ENCODE peak calls at places on chromosomes 1 and 21, in five cellular contexts. U is ovary, R is heart right ventricle, X is H1, Y is fibroblast of lung. Z is an unnamed sample.

GRCh38 chr1:175179837-175180590 is 12.6 kb downstream of the KIAA0040 start:
- DNase-seq in Y (no peak), U (no peak), R (no peak), X (no peak), Z (no peak)

GRCh38 chr21:37631319-37632117 is 264.9 kb downstream of the DYRK1A start:
- DNase-seq in R (no peak), X (peak; percentile 58), Y (no peak), U (no peak), Z (peak; percentile 48)

GRCh38 chr1:165631403-165632151 is 543 bp downstream of the MGST3 start:
- DNase-seq in R (peak; percentile 42), U (peak; percentile 35), Y (peak; percentile 83), X (peak; percentile 66), Z (peak; percentile 51)

GRCh38 chr1:54558434-54559030 is 10.5 kb downstream of the ACOT11 start:
- DNase-seq in R (no peak), Y (no peak), U (no peak), X (no peak), Z (no peak)

GRCh38 chr1:118788372-118788955 is 199.7 kb downstream of the TBX15 start:
- DNase-seq in Y (peak; percentile 1), R (no peak), U (no peak), X (no peak), Z (no peak)

GRCh38 chr1:198597690-198598430 is 41.0 kb upstream of the PTPRC start:
- DNase-seq in X (no peak), U (no peak), Y (no peak), R (no peak), Z (no peak)

GRCh38 chr1:24236170-24237045 is 49.3 kb upstream of the IFNLR1 start:
- DNase-seq in Y (peak; percentile 65), X (peak; percentile 51), R (no peak), U (no peak), Z (peak; percentile 7)

GRCh38 chr1:217495249-217495648 is 135.6 kb downstream of the GPATCH2 start:
- DNase-seq in X (no peak), Y (no peak), U (no peak), R (no peak), Z (no peak)

GRCh38 chr1:152190589-152190988 is 31.6 kb upstream of the RPTN start:
- DNase-seq in X (no peak), U (no peak), Y (peak; percentile 36), R (no peak), Z (no peak)

GRCh38 chr1:12166834-12167492 is at the start of gene TNFRSF1B:
- DNase-seq in Y (no peak), X (peak; percentile 85), U (peak; percentile 72), R (peak; percentile 82), Z (peak; percentile 56)

GRCh38 chr1:99639408-99639807 is 6.5 kb upstream of the PALMD start:
- DNase-seq in Y (no peak), X (no peak), R (no peak), U (no peak), Z (no peak)

GRCh38 chr1:203652718-203653461 is 26.3 kb downstream of the ATP2B4 start:
- DNase-seq in U (no peak), X (no peak), Y (no peak), R (no peak), Z (no peak)

GRCh38 chr1:65108025-65108692 is 39.8 kb upstream of the AK4 start:
- DNase-seq in X (no peak), R (no peak), Y (no peak), U (no peak), Z (peak; percentile 51)

GRCh38 chr1:26724938-26725337 is 29.1 kb downstream of the ARID1A start:
- DNase-seq in X (no peak), Y (no peak), U (no peak), R (no peak), Z (no peak)
- H3K4me3 ChIP-seq in X (peak overlapping the region; percentile 10), Y (no peak overlapping the region), U (no peak overlapping the region), R (no peak overlapping the region), Z (no peak overlapping the region)

GRCh38 chr1:101033017-101033416 is 7.4 kb upstream of the DPH5 start:
- DNase-seq in R (no peak), X (no peak), U (no peak), Y (no peak), Z (no peak)
- H3K27me3 ChIP-seq in R (no peaks in the 10 kb centered on the region), X (no peaks in the 10 kb centered on the region), U (no peaks in the 10 kb centered on the region), Y (no peaks in the 10 kb centered on the region), Z (no peaks in the 10 kb centered on the region)

GRCh38 chr1:2937805-2938204 is 83.5 kb upstream of the ACTRT2 start:
- DNase-seq in R (no peak), Y (no peak), X (no peak), U (no peak), Z (no peak)
- H3K9me3 ChIP-seq in R (no peaks in the 10 kb centered on the region), Y (peaks cover 4% of the 10 kb centered on the region), X (peaks cover 98% of the 10 kb centered on the region), U (no peaks in the 10 kb centered on the region), Z (no peaks in the 10 kb centered on the region)

GRCh38 chr1:14923400-14924011 is 230.0 kb upstream of the TMEM51 start:
- DNase-seq in X (no peak), Y (no peak), U (no peak), R (no peak), Z (no peak)
- H3K4me3 ChIP-seq in X (peak overlapping the region; percentile 11), Y (no peak overlapping the region), U (peak overlapping the region; percentile 67), R (peak overlapping the region; percentile 25), Z (no peak overlapping the region)

GRCh38 chr1:29711582-29712274 is 475.4 kb downstream of the PTPRU start:
- DNase-seq in U (no peak), X (no peak), Y (peak; percentile 60), R (no peak), Z (no peak)

GRCh38 chr1:29709711-29710169 is 473.4 kb downstream of the PTPRU start:
- DNase-seq in R (no peak), X (no peak), U (no peak), Y (peak; percentile 49), Z (no peak)

GRCh38 chr1:29712275-29712633 is 475.9 kb downstream of the PTPRU start:
- DNase-seq in U (no peak), X (no peak), Y (no peak), R (no peak), Z (no peak)

GRCh38 chr1:29713857-29714256 is 477.5 kb downstream of the PTPRU start:
- DNase-seq in R (no peak), U (no peak), X (no peak), Y (peak; percentile 14), Z (no peak)

GRCh38 chr1:29712801-29713200 is 476.5 kb downstream of the PTPRU start:
- DNase-seq in X (no peak), R (no peak), U (no peak), Y (no peak), Z (no peak)
- H3K27me3 ChIP-seq in X (no peaks in the 10 kb centered on the region), R (no peaks in the 10 kb centered on the region), U (no peaks in the 10 kb centered on the region), Y (no peaks in the 10 kb centered on the region), Z (no peaks in the 10 kb centered on the region)

GRCh38 chr21:41576010-41576615 is 68.2 kb upstream of the TMPRSS2 start:
- DNase-seq in U (no peak), X (no peak), R (no peak), Y (no peak), Z (peak; percentile 65)

GRCh38 chr21:41578083-41578482 is 70.1 kb upstream of the TMPRSS2 start:
- DNase-seq in X (no peak), U (no peak), Y (no peak), R (no peak), Z (no peak)

GRCh38 chr21:41571938-41572510 is 64.1 kb upstream of the TMPRSS2 start:
- DNase-seq in Y (no peak), U (no peak), R (no peak), X (no peak), Z (no peak)

GRCh38 chr21:41570791-41571355 is 62.9 kb upstream of the TMPRSS2 start:
- DNase-seq in X (no peak), Y (no peak), R (no peak), U (no peak), Z (no peak)

GRCh38 chr21:41573902-41574690 is 66.1 kb upstream of the TMPRSS2 start:
- DNase-seq in Y (no peak), R (no peak), X (no peak), U (no peak), Z (no peak)
- H3K9me3 ChIP-seq in Y (no peaks in the 10 kb centered on the region), R (no peaks in the 10 kb centered on the region), X (peaks cover 10% of the 10 kb centered on the region), U (no peaks in the 10 kb centered on the region), Z (no peaks in the 10 kb centered on the region)

DNA sequence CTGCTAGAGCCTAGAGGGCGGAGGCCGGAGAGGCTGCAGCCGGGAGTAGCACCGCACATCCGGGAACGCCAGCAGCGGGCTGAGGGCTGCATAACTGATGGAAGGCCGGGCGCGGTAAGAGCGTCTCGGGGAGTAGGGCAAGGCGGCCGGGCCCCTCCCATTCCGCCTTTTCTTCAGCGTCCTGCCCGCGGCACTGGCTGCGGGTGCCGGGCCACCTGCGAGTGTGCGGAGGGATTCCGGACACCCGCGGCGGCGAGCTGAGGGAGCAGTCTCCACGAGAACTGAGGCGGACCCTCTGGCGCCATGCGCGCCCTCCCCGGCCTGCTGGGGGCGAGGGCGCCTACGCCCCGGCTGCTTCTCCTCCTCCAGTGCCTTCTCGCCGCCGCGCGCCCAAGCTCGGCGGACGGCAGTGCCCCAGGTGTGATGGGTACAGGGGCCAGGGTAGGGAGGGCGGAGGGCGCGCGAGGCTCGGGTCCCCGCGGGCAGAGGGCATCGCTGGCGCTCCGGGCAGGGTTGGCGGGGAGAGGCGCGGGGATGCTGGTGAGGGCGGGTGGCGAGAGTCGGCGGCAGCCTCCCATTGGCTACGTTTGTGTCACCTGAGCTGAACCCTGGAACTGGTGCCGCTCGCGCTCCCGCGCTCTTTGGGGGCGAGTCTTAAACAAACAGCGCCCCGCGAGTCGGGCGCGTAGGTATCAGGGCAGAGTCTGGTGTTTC is 334.4 kb downstream of the SRGAP2C start:
- DNase-seq in U (no peak), Y (peak; percentile 5), R (peak; percentile 53), X (peak; percentile 88), Z (peak; percentile 49)
- H3K4me3 ChIP-seq in U (no peak overlapping the region), Y (no peak overlapping the region), R (peak overlapping the region; percentile 45), X (peak overlapping the region; percentile 46), Z (peak overlapping the region; percentile 35)

GRCh38 chr1:205578780-205579571 is 52.8 kb downstream of the ELK4 start:
- DNase-seq in Y (no peak), U (no peak), R (no peak), X (no peak), Z (no peak)

GRCh38 chr1:205576011-205576410 is 55.8 kb downstream of the ELK4 start:
- DNase-seq in R (no peak), X (peak; percentile 37), Y (no peak), U (no peak), Z (peak; percentile 50)

GRCh38 chr1:205576805-205577761 is 54.7 kb downstream of the ELK4 start:
- DNase-seq in R (no peak), Y (no peak), X (no peak), U (no peak), Z (no peak)

GRCh38 chr1:205579711-205580110 is 52.1 kb downstream of the ELK4 start:
- DNase-seq in R (no peak), X (no peak), U (no peak), Y (no peak), Z (no peak)

DNA sequence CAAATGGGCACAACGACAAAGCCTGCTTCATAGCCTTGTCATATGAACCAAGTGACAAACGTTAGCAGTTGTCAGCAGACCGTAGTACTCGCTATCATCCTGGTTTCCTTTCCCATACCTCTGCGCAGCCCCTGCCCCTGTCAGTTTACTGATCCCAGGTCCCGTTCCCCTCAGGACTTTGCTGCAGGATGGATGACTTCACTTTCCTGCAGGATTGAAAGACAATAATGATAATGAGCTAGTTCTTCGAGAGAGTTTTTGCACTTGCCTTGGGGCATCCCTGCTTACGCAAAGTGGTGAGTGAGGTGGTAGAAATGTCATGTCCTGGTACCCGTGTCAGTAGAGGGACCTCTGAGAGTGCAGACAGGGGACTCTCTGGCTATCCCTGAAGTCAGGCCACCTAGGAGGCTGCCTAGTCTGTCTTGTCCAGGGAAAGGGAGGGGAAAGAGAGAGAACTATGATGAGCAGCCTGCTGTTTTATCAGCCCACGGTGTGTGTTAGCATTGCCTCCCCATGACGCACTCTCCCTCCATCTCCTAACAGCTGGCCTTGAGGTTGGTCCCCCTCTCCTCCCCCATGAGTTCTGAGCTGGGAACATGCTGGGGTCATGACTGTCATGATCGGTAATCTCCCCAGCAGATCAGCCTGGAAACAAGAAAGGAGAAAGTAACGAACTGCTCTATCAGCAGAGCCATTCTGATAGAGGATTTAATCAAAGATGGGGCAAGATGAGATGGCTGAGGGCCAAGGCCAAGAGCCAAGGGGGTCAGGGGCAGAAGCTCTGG is 53.7 kb downstream of the ELK4 start:
- DNase-seq in R (no peak), U (peak; percentile 46), Y (no peak), X (peak; percentile 40), Z (no peak)
- H3K27me3 ChIP-seq in R (peaks cover 6% of the 10 kb centered on the region), U (no peaks in the 10 kb centered on the region), Y (peaks cover 33% of the 10 kb centered on the region), X (peaks cover 6% of the 10 kb centered on the region), Z (no peaks in the 10 kb centered on the region)

Z was measured in body of pancreas.